ENCODE peak calls at places on chromosomes 2 and 18, in six cellular contexts. M is GM12865; Z is HCT116; P is pancreas; S is CD8-positive, alpha-beta T cell; X is fibroblast of mammary gland. U is an unnamed sample.

GRCh38 chr18:47163241-47163640 is 12.9 kb downstream of the IER3IP1 start:
- DNase-seq in M (peak), Z (no peak), P (no peak), S (no peak), X (peak), U (peak)

GRCh38 chr2:121910139-121910538 is 154.7 kb downstream of the TSN start:
- DNase-seq in M (no peak), Z (no peak), P (no peak), S (no peak), X (peak), U (no peak)

GRCh38 chr2:160353166-160353565 is 140.4 kb downstream of the RBMS1 start:
- DNase-seq in M (peak), Z (no peak), P (no peak), S (peak), X (no peak), U (no peak)

GRCh38 chr2:181239400-181239799 is 217.8 kb upstream of the ITGA4 start:
- DNase-seq in M (peak), Z (peak), P (no peak), S (no peak), X (peak), U (no peak)

GRCh38 chr2:88220733-88221132 is 50.6 kb downstream of the THNSL2 start:
- DNase-seq in M (no peak), Z (no peak), P (no peak), S (no peak), X (no peak), U (no peak)

GRCh38 chr18:79576686-79577351 is 102.8 kb upstream of the CTDP1 start:
- DNase-seq in M (no peak), Z (no peak), P (peak), S (no peak), X (no peak), U (peak)

GRCh38 chr2:176473177-176473576 is 203.9 kb downstream of the MTX2 start:
- DNase-seq in M (no peak), Z (no peak), P (no peak), S (no peak), X (peak), U (peak)

GRCh38 chr2:128501700-128502099 is 183.0 kb upstream of the HS6ST1 start:
- DNase-seq in M (no peak), Z (no peak), P (no peak), S (no peak), X (no peak), U (no peak)

GRCh38 chr18:59950215-59950944 is 50.6 kb downstream of the PMAIP1 start:
- DNase-seq in M (peak), Z (no peak), P (no peak), S (no peak), X (peak), U (peak)

GRCh38 chr2:197998702-197999101 is 194.3 kb downstream of the PLCL1 start:
- DNase-seq in M (no peak), Z (no peak), P (no peak), S (no peak), X (no peak), U (no peak)

GRCh38 chr2:55452879-55453278 is 33.2 kb upstream of the CCDC88A start:
- DNase-seq in M (peak), Z (no peak), P (no peak), S (no peak), X (no peak), U (no peak)

GRCh38 chr18:13216732-13217465 is 1.7 kb upstream of the LDLRAD4 start:
- DNase-seq in M (peak), Z (no peak), P (peak), S (peak), X (no peak), U (no peak)

GRCh38 chr2:240557808-240558207 is at the start of gene ANKMY1:
- DNase-seq in M (peak), Z (no peak), P (peak), S (peak), X (peak), U (peak)

GRCh38 chr2:215884741-215885140 is 128.6 kb downstream of the MREG start:
- DNase-seq in M (no peak), Z (no peak), P (no peak), S (no peak), X (peak), U (peak)

GRCh38 chr2:112836695-112837117 is at the start of gene IL1B:
- DNase-seq in M (no peak), Z (no peak), P (no peak), S (no peak), X (peak), U (peak)

GRCh38 chr2:29115797-29116781 is 874 bp downstream of the CLIP4 start:
- DNase-seq in M (peak), Z (no peak), P (peak), S (peak), X (peak), U (peak)

GRCh38 chr2:42974697-42975357 is 182.4 kb upstream of the HAAO start:
- DNase-seq in M (peak), Z (peak), P (peak), S (peak), X (peak), U (peak)

GRCh38 chr18:2971741-2972552 is 41.0 kb downstream of the LPIN2 start:
- DNase-seq in M (peak), Z (no peak), P (no peak), S (peak), X (peak), U (no peak)

GRCh38 chr2:42298132-42298531 is 62.9 kb downstream of the COX7A2L start:
- DNase-seq in M (no peak), Z (no peak), P (no peak), S (no peak), X (peak), U (peak)

GRCh38 chr2:10412380-10412779 is 35.7 kb downstream of the ODC1 start:
- DNase-seq in M (peak), Z (no peak), P (no peak), S (no peak), X (peak), U (peak)

GRCh38 chr2:195498839-195499490 is 158.1 kb upstream of the SLC39A10 start:
- DNase-seq in M (no peak), Z (no peak), P (no peak), S (no peak), X (peak), U (peak)

GRCh38 chr18:5510109-5510846 is 33.5 kb downstream of the EPB41L3 start:
- DNase-seq in M (no peak), Z (no peak), P (no peak), S (no peak), X (peak), U (no peak)

GRCh38 chr2:216932113-216932512 is 72.2 kb upstream of the TNP1 start:
- DNase-seq in M (no peak), Z (no peak), P (no peak), S (no peak), X (no peak), U (no peak)

GRCh38 chr2:160901631-160902030 is 258.6 kb upstream of the TANK start:
- DNase-seq in M (no peak), Z (no peak), P (no peak), S (no peak), X (no peak), U (peak)

GRCh38 chr18:46332286-46332801 is 228.2 kb downstream of the HAUS1 start:
- DNase-seq in M (no peak), Z (no peak), P (no peak), S (no peak), X (no peak), U (no peak)

GRCh38 chr2:207113403-207113802 is 52.3 kb downstream of the KLF7 start:
- DNase-seq in M (no peak), Z (no peak), P (no peak), S (no peak), X (no peak), U (no peak)

GRCh38 chr18:44742741-44743311 is 62.1 kb downstream of the SETBP1 start:
- DNase-seq in M (no peak), Z (no peak), P (no peak), S (no peak), X (peak), U (peak)

GRCh38 chr2:157692768-157693167 is 64.1 kb upstream of the ACVR1C start:
- DNase-seq in M (no peak), Z (no peak), P (no peak), S (no peak), X (peak), U (peak)

GRCh38 chr2:9235388-9236344 is 29.1 kb downstream of the ASAP2 start:
- DNase-seq in M (no peak), Z (no peak), P (no peak), S (no peak), X (peak), U (peak)

GRCh38 chr18:24189664-24190346 is 50.9 kb downstream of the CABYR start:
- DNase-seq in M (no peak), Z (no peak), P (no peak), S (no peak), X (no peak), U (no peak)

GRCh38 chr2:167140330-167140729 is 252.1 kb downstream of the XIRP2 start:
- DNase-seq in M (no peak), Z (no peak), P (no peak), S (no peak), X (no peak), U (no peak)

GRCh38 chr2:189287982-189288494 is 108.5 kb upstream of the COL5A2 start:
- DNase-seq in M (peak), Z (peak), P (no peak), S (no peak), X (peak), U (peak)

GRCh38 chr2:15939854-15940660 is at the start of gene MYCN:
- DNase-seq in M (no peak), Z (no peak), P (no peak), S (peak), X (peak), U (peak)

GRCh38 chr2:25939257-25939668 is 43.0 kb downstream of the KIF3C start:
- DNase-seq in M (no peak), Z (no peak), P (no peak), S (no peak), X (no peak), U (no peak)

GRCh38 chr2:30366199-30366691 is 80.8 kb upstream of the LCLAT1 start:
- DNase-seq in M (peak), Z (no peak), P (no peak), S (peak), X (peak), U (no peak)

GRCh38 chr2:177604291-177605065 is 211.9 kb downstream of the AGPS start:
- DNase-seq in M (peak), Z (peak), P (no peak), S (no peak), X (peak), U (peak)

DNA sequence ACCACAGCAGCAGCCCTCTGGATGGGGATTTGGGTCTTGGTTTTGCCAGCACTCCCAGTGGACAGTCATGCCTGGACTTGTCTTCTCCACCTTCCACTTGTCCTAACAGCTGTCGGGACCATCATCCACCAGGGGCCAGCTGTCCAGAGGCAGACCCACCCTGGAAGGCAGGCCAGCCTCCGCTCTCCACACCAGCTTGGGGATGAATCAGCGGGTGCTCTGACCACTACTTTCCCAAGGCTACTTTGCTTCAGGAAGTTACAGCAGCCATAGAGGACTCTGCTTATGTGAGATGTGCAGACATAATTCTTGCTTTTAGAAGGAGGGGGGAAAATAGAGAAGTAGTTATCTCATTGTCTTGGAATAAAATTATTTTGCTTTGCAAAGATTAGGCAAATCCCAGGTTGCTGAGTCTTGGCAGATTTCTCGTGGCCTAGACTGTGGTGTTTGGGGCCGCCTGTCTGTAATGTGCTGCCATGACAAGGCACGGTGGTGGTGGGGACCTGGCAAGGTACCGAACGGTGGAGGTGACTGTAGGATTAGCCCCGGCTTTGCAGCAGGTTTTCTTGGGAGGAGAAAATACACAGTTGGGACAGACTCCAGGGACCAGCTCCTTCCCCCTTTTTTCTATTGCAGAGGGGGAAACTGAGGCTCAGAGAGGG is 148.7 kb downstream of the AGAP1 start:
- DNase-seq in M (no peak), Z (no peak), P (no peak), S (no peak), X (peak), U (peak)
- TF ChIP-seq CTCF in M (no peak), Z (no peak), P (no peak), S (no peak), X (peak), U (peak)

DNA sequence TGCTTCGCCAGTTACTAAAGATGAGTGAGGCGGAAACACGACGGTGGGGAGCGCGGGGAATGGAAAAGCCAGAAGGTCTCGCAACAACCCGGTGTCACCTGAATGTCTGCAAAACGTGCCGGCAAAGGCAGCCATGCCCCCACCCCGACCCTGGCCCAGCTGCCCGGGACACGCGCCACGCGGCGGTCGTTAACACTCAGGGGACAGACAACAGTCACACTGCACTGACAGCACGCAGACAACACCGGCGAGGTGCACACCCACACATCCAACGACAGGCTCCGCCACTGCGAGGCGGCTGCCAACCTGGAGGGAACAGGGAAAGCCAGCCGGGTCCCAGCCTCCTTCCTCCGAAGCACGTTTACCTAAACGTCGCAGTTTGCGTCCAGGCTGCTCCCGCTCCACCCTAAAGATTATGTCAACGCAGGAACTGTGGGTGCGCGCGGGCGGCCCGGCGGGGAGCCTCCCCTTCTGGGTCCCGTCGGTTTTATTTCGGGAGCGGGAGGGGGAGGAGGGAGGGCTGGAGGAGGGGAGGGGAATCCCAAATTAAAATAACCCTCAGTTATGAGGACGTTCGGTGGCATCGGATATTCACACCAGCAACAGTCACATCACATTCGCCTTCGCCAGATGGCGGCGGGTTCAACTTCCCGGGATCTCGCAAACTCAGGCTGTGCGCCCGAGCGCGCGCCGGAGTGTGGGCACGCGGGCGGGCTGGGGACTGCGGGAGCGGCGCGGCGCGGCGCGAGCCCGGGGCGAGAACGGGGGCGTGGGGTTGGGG is 694 bp downstream of the PTGR3 start:
- DNase-seq in M (peak), Z (no peak), P (peak), S (peak), X (peak), U (peak)
- TF ChIP-seq CTCF in M (no peak), Z (no peak), P (no peak), S (no peak), X (no peak), U (no peak)

GRCh38 chr18:50573679-50574078 is 13.8 kb downstream of the MAPK4 start:
- DNase-seq in M (no peak), Z (no peak), P (no peak), S (no peak), X (no peak), U (no peak)
- TF ChIP-seq CTCF in M (peak), Z (peak), P (no peak), S (no peak), X (peak), U (no peak)

DNA sequence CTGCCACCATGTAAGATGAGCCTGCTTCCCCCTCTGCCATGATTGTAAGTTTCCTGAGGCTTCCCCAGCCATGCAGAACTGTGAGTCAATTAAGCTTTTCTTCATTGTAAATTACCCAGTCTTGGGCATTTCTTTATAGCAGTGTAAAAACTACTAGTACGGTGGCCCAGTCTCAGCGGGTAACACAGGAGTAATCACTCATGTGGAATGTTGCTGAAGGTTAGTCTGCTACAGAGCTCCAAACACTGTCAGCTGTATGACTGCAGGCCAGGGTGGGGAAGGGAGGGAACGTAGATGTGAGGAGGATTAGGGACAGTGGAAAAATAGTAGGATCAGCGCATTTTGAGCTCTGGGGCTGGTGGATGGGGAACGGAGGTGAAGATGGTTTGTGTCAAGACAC is 711.2 kb upstream of the SOX11 start:
- DNase-seq in M (no peak), Z (no peak), P (no peak), S (no peak), X (no peak), U (no peak)
- TF ChIP-seq CTCF in M (no peak), Z (no peak), P (no peak), S (no peak), X (no peak), U (no peak)

DNA sequence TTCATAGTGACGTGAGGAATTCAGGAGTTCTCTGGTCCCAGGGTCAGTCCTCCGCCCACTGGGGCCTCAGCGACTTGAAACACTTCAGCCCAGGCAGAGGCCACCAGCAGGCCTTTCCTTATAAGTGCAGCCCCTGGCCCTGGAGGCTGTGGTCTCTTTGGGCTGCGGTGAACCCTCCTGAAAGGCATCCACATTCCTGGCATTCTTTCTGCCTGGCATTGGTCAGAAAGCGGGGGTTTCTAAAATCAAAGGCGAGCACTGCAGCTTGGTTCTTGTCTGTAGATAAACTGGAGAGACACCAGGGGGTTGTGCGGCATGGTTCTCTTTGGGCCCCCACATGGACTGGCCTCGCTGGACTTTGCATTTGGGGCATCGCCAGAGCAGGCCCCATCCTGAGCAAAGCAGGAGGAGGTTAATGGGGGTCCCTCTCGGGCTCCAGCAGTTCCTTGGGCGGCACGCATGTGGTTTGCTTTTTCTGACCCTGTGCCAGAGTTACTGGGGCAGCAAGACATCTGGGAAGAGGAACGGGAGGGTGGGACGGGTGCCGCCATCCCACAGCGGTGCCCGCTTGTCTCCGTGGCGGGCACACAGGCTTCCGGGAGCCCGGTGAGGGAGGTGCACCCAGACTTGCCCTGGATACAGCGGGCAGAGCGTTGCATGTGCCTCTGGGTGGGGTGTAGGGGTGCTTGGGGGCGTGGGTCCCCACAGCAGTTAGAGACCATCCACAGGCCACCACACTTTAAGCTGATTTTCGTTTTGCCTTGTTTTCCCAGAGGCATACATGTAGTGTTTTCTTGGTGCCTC is 44.9 kb downstream of the SH3BP4 start:
- DNase-seq in M (no peak), Z (no peak), P (no peak), S (no peak), X (no peak), U (peak)
- TF ChIP-seq CTCF in M (no peak), Z (no peak), P (no peak), S (no peak), X (no peak), U (peak)

GRCh38 chr2:185291035-185291647 is 447.5 kb upstream of the FSIP2 start:
- DNase-seq in M (peak), Z (peak), P (peak), S (no peak), X (peak), U (peak)
- TF ChIP-seq CTCF in M (peak), Z (peak), P (peak), S (no peak), X (peak), U (peak)

GRCh38 chr2:68839260-68839833 is 31.9 kb downstream of the BMP10 start:
- DNase-seq in M (peak), Z (peak), P (no peak), S (peak), X (peak), U (no peak)

GRCh38 chr2:68835636-68836035 is 35.6 kb downstream of the BMP10 start:
- DNase-seq in M (peak), Z (no peak), P (no peak), S (no peak), X (no peak), U (no peak)

GRCh38 chr2:68837861-68838341 is 33.3 kb downstream of the BMP10 start:
- DNase-seq in M (peak), Z (no peak), P (no peak), S (no peak), X (peak), U (peak)

GRCh38 chr2:68838641-68839040 is 32.6 kb downstream of the BMP10 start:
- DNase-seq in M (no peak), Z (no peak), P (no peak), S (no peak), X (no peak), U (no peak)

DNA sequence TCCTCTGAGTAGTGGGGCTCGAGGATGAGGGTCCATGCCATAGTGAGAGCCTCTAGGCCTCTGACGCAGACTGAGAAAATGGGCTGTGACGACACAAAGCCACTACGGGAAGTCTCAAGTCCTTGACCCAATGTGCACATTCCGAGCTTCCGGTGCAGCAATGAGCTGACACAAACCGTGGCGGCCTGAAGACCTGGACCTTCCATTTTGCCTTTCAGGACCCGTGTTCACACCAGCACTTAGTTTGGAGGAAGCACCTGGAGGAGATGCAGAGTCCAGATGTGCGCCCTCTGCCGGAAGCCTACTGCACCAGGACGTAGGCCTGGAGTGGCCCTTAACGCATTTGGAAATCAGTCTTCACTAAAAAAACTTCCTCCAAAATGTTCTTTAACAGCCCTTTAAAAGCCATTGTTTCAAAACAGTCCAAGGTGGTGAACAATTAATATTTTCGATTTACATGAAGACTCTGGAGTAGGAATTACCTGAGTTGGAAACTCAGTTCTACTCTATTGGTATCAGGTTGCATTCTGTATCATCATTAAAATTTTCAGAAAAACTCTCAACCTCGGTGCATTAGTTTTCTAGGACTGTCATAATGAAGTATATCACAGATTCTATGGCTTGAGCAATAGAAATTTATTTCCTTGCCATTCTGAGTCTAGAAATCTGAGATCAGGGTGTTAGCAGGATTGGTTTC is 33.9 kb downstream of the BMP10 start:
- DNase-seq in M (peak), Z (peak), P (peak), S (peak), X (peak), U (peak)
- TF ChIP-seq CTCF in M (peak), Z (peak), P (peak), S (peak), X (peak), U (peak)

U was measured in fibroblast of the aortic adventitia.